ENCODE peak calls at places on chromosome 16, in nine cellular contexts. W, N, L, Y, E, I, H, F and V are unnamed samples.
A peak's percentile ranks its signal among the peaks of the same experiment; 100 is the strongest.

GRCh38 chr16:77298638-77299360 is 99.6 kb downstream of the SYCE1L start:
- DNase-seq in W (peak; percentile 78), I (no peak), F (no peak), N (no peak), L (no peak), H (peak; percentile 94), Y (no peak), E (no peak), V (no peak)

GRCh38 chr16:27398894-27399853 is 2.8 kb upstream of the IL21R start:
- DNase-seq in W (no peak), L (no peak), E (peak; percentile 69), Y (no peak), H (no peak), F (no peak), N (no peak), I (no peak), V (no peak)

GRCh38 chr16:69089091-69089912 is 16.2 kb upstream of the HAS3 start:
- DNase-seq in N (no peak), W (no peak), E (no peak), Y (no peak), F (peak; percentile 62), L (no peak), H (peak; percentile 39), I (no peak), V (no peak)

GRCh38 chr16:55257971-55258613 is 65.9 kb upstream of the IRX6 start:
- DNase-seq in W (no peak), Y (no peak), L (no peak), H (no peak), E (no peak), F (no peak), I (peak; percentile 3), N (peak; percentile 88), V (no peak)

GRCh38 chr16:19215705-19216104 is 47.7 kb downstream of the SYT17 start:
- DNase-seq in N (no peak), W (no peak), Y (no peak), I (no peak), E (no peak), H (no peak), F (no peak), L (no peak), V (no peak)

GRCh38 chr16:58588406-58588805 is 41.2 kb downstream of the CNOT1 start:
- DNase-seq in L (no peak), H (no peak), F (no peak), Y (no peak), E (no peak), W (no peak), N (no peak), I (no peak), V (no peak)

GRCh38 chr16:80350066-80350465 is 190.7 kb upstream of the DYNLRB2 start:
- DNase-seq in I (no peak), E (no peak), N (no peak), F (peak; percentile 61), Y (no peak), W (no peak), L (no peak), H (no peak), V (no peak)

GRCh38 chr16:24668481-24669001 is 60.9 kb upstream of the TNRC6A start:
- DNase-seq in Y (no peak), N (peak; percentile 85), E (no peak), H (no peak), W (no peak), I (no peak), F (no peak), L (no peak), V (no peak)

GRCh38 chr16:16014329-16015224 is 65.2 kb downstream of the ABCC1 start:
- DNase-seq in N (peak; percentile 83), F (no peak), E (no peak), W (no peak), I (no peak), H (no peak), L (no peak), Y (no peak), V (no peak)

GRCh38 chr16:84813141-84813933 is 6.4 kb upstream of the CRISPLD2 start:
- DNase-seq in N (no peak), E (no peak), Y (no peak), I (no peak), H (no peak), F (no peak), L (no peak), W (no peak), V (no peak)

GRCh38 chr16:66228791-66229190 is 137.7 kb upstream of the CDH5 start:
- DNase-seq in I (no peak), F (no peak), Y (no peak), W (no peak), L (no peak), N (peak; percentile 34), E (no peak), H (no peak), V (no peak)

GRCh38 chr16:51399908-51400670 is 249.0 kb upstream of the SALL1 start:
- DNase-seq in W (no peak), I (no peak), N (no peak), L (no peak), F (no peak), Y (no peak), H (no peak), E (no peak), V (no peak)

GRCh38 chr16:80900593-80900954 is 96.2 kb upstream of the CDYL2 start:
- DNase-seq in W (no peak), N (no peak), Y (no peak), E (no peak), F (no peak), L (no peak), I (no peak), H (no peak), V (no peak)

GRCh38 chr16:55559933-55560516 is 6.5 kb upstream of the CAPNS2 start:
- DNase-seq in E (no peak), I (no peak), W (no peak), L (no peak), F (no peak), Y (no peak), H (no peak), N (no peak), V (no peak)

GRCh38 chr16:14180431-14181059 is 109.4 kb downstream of the MRTFB start:
- DNase-seq in N (no peak), I (no peak), Y (no peak), H (no peak), F (no peak), W (no peak), L (no peak), E (no peak), V (no peak)

GRCh38 chr16:47778106-47778803 is 317.1 kb downstream of the PHKB start:
- DNase-seq in W (no peak), I (no peak), L (no peak), E (no peak), Y (no peak), N (no peak), H (no peak), F (no peak), V (no peak)

GRCh38 chr16:67428146-67428731 is 2.7 kb upstream of the HSD11B2 start:
- DNase-seq in E (peak; percentile 57), L (peak; percentile 49), Y (peak; percentile 98), H (peak; percentile 22), W (peak; percentile 89), N (peak; percentile 90), I (peak; percentile 29), F (peak; percentile 48), V (peak; percentile 75)

GRCh38 chr16:54438469-54438868 is 151.9 kb upstream of the IRX3 start:
- DNase-seq in E (no peak), N (no peak), L (no peak), Y (no peak), H (no peak), W (no peak), I (no peak), F (no peak), V (no peak)

GRCh38 chr16:8919089-8919933 is 37.2 kb downstream of the LITAFD start:
- DNase-seq in E (no peak), Y (no peak), I (no peak), L (no peak), F (no peak), H (no peak), N (no peak), W (no peak), V (no peak)

GRCh38 chr16:72162105-72162680 is 9.8 kb downstream of the PMFBP1 start:
- DNase-seq in I (no peak), L (no peak), F (no peak), W (no peak), E (no peak), Y (no peak), H (peak; percentile 30), N (no peak), V (no peak)

GRCh38 chr16:57736419-57737281 is 1.1 kb downstream of the KATNB1 start:
- DNase-seq in N (no peak), F (peak; percentile 88), E (peak; percentile 55), W (peak; percentile 42), Y (peak; percentile 72), L (no peak), I (peak; percentile 37), H (peak; percentile 28), V (peak; percentile 41)

GRCh38 chr16:89179148-89179484 is 7.6 kb downstream of the CDH15 start:
- DNase-seq in L (no peak), Y (no peak), F (no peak), I (no peak), W (no peak), N (no peak), E (no peak), H (no peak), V (no peak)

GRCh38 chr16:74029122-74029805 is 267.4 kb upstream of the PSMD7 start:
- DNase-seq in H (no peak), E (no peak), F (peak; percentile 78), I (no peak), N (no peak), L (no peak), Y (no peak), W (no peak), V (no peak)